ENCODE peak calls at places on chromosomes 1 and 21, in nine cellular contexts. H, K, P, N, Y, X, R, C and L are unnamed samples.
A peak's percentile ranks its signal among the peaks of the same experiment; 100 is the strongest.

GRCh38 chr1:233183226-233184020 is 112.1 kb downstream of the PCNX2 start:
- DNase-seq in H (no peak), K (no peak), P (no peak), N (peak; percentile 81), Y (peak; percentile 22), X (peak; percentile 44), R (no peak), C (no peak), L (peak; percentile 8)

GRCh38 chr1:165891461-165891860 is 64.0 kb downstream of the UCK2 start:
- DNase-seq in H (no peak), K (no peak), P (no peak), N (no peak), Y (no peak), X (no peak), R (no peak), C (no peak), L (no peak)

GRCh38 chr1:14599173-14599754 is 779 bp downstream of the KAZN start:
- DNase-seq in H (no peak), K (no peak), P (no peak), N (peak; percentile 60), Y (no peak), X (no peak), R (no peak), C (no peak), L (no peak)

GRCh38 chr21:31366825-31367224 is 22.8 kb upstream of the TIAM1 start:
- DNase-seq in H (no peak), K (no peak), P (no peak), N (peak; percentile 64), Y (peak; percentile 96), X (no peak), R (peak; percentile 46), C (no peak), L (peak; percentile 75)

GRCh38 chr1:197042676-197043341 is 24.3 kb downstream of the F13B start:
- DNase-seq in H (no peak), K (no peak), P (no peak), N (no peak), Y (no peak), X (no peak), R (no peak), C (no peak), L (no peak)

GRCh38 chr1:47230692-47231313 is 1.2 kb downstream of the TAL1 start:
- DNase-seq in H (no peak), K (no peak), P (no peak), N (no peak), Y (no peak), X (no peak), R (no peak), C (no peak), L (no peak)

GRCh38 chr1:5727191-5727590 is 265.0 kb downstream of the NPHP4 start:
- DNase-seq in H (no peak), K (no peak), P (no peak), N (no peak), Y (no peak), X (no peak), R (no peak), C (no peak), L (no peak)

GRCh38 chr21:42235593-42235992 is 16.7 kb downstream of the ABCG1 start:
- DNase-seq in H (no peak), K (no peak), P (no peak), N (peak; percentile 15), Y (no peak), X (no peak), R (no peak), C (no peak), L (no peak)

GRCh38 chr1:246508897-246509688 is 2.0 kb upstream of the SMYD3 start:
- DNase-seq in H (no peak), K (no peak), P (no peak), N (no peak), Y (no peak), X (no peak), R (no peak), C (no peak), L (no peak)

GRCh38 chr1:15603050-15603965 is 13.9 kb upstream of the DDI2 start:
- DNase-seq in H (peak; percentile 92), K (no peak), P (peak; percentile 97), N (peak; percentile 98), Y (peak; percentile 95), X (peak; percentile 86), R (peak; percentile 46), C (peak; percentile 92), L (peak; percentile 83)

GRCh38 chr1:236147068-236147467 is 4.7 kb downstream of the GPR137B start:
- DNase-seq in H (no peak), K (no peak), P (no peak), N (no peak), Y (no peak), X (no peak), R (no peak), C (no peak), L (no peak)

GRCh38 chr1:26265405-26265804 is 14.5 kb upstream of the SH3BGRL3 start:
- DNase-seq in H (no peak), K (no peak), P (no peak), N (no peak), Y (no peak), X (no peak), R (no peak), C (no peak), L (no peak)

GRCh38 chr1:185528084-185528656 is 206.0 kb upstream of the HMCN1 start:
- DNase-seq in H (no peak), K (no peak), P (no peak), N (no peak), Y (peak; percentile 59), X (no peak), R (no peak), C (no peak), L (no peak)

GRCh38 chr1:40435471-40435870 is 14.8 kb upstream of the ZFP69B start:
- DNase-seq in H (no peak), K (no peak), P (no peak), N (no peak), Y (no peak), X (no peak), R (no peak), C (no peak), L (no peak)

DNA sequence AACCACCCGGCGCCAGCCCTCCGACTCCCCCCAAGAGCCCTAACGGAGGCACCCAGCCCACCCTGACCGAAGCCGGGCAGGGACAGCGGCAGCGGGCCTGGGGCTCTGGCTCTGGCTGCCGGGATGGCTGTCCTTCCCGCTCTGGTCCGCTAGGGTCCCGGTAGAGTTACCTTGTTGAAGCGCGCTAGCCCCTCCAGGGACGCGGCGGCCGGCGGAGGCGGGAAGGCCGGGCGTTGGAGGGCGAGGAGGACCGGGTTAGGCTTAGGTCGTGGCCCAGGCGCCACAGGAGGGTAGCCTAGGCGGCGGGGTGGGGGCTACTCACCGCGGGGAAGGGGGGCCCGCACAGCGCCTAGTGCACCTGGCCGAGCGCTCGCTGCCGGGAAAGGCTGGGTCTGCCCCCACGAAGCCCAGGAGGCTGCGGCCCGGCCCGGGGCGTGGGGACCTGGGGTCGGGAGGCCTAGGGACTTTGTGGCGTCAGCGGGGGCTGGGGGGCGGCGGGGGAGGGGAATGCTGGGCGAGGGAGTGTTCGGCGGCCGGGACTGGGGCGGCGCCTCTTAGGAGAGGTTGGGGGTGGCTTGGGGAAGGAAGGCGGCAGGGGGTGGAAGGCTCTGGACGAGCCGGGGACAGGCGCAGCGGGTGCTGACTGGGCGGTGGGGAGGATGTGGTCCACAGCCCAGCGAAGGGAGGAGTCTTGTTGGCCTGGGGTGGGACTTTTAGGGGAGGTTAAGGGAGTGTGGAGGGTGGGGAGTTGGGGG is at the start of gene TRIM17:
- DNase-seq in H (no peak), K (no peak), P (no peak), N (peak; percentile 91), Y (no peak), X (peak; percentile 78), R (no peak), C (peak; percentile 68), L (no peak)
- H3K4me3 ChIP-seq in H (peak within 1 kb of the TSS; percentile 58), K (no peak within 1 kb of the TSS), P (no peak within 1 kb of the TSS), N (peak within 1 kb of the TSS; percentile 38), Y (peak within 1 kb of the TSS; percentile 57), X (peak within 1 kb of the TSS; percentile 55), R (peak within 1 kb of the TSS; percentile 50), C (peak within 1 kb of the TSS; percentile 57), L (peak within 1 kb of the TSS; percentile 45)

DNA sequence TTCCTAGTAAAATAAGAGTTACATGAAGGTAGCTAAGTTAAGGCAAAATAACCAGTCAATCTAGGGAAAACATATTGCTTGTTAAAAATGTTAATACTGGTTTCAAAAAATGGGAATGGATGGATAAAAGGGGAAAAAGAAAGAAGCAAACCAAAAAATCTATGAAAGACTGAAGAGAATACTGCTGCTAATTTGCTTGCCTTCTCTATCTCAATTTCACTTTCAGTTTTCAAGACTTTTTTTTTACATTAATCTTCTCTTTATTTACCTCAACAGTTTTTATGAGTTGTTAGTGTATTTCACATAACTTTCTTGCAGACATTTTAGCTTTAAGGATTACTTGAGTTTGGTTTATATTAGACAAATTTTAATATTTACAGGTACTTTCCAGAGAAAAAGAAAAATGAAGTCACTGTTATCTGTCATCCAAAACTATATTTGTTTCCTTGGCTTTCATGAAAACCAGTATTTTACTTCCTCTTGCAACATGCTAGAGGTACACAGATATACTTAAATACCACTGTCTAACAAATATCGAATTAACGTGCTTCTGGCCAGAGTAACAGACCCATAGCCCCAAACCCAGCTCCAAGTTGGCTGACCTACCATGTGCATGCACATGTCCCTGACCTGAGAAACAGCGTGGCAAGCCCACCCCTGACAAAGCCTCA is 70.7 kb downstream of the COL24A1 start:
- DNase-seq in H (no peak), K (no peak), P (no peak), N (no peak), Y (no peak), X (no peak), R (no peak), C (no peak), L (no peak)
- H3K4me3 ChIP-seq in H (no peak overlapping the region), K (no peak overlapping the region), P (no peak overlapping the region), N (no peak overlapping the region), Y (no peak overlapping the region), X (no peak overlapping the region), R (no peak overlapping the region), C (no peak overlapping the region), L (no peak overlapping the region)

GRCh38 chr1:170668301-170668789 is 4.4 kb downstream of the PRRX1 start:
- DNase-seq in H (no peak), K (no peak), P (no peak), N (peak; percentile 37), Y (no peak), X (no peak), R (no peak), C (no peak), L (no peak)

GRCh38 chr1:170669586-170670332 is 5.8 kb downstream of the PRRX1 start:
- DNase-seq in H (no peak), K (no peak), P (no peak), N (peak; percentile 7), Y (no peak), X (no peak), R (no peak), C (no peak), L (no peak)

GRCh38 chr1:170671629-170671963 is 7.7 kb downstream of the PRRX1 start:
- DNase-seq in H (no peak), K (no peak), P (no peak), N (no peak), Y (no peak), X (no peak), R (no peak), C (no peak), L (no peak)

GRCh38 chr1:170669036-170669435 is 5.1 kb downstream of the PRRX1 start:
- DNase-seq in H (no peak), K (no peak), P (no peak), N (peak; percentile 8), Y (no peak), X (no peak), R (no peak), C (no peak), L (no peak)

GRCh38 chr1:170670751-170671628 is 7.1 kb downstream of the PRRX1 start:
- DNase-seq in H (no peak), K (no peak), P (peak; percentile 65), N (peak; percentile 68), Y (no peak), X (peak; percentile 63), R (no peak), C (no peak), L (no peak)
- H3K4me3 ChIP-seq in H (peak overlapping the region; percentile 33), K (no peak overlapping the region), P (no peak overlapping the region), N (no peak overlapping the region), Y (no peak overlapping the region), X (no peak overlapping the region), R (peak overlapping the region; percentile 38), C (no peak overlapping the region), L (peak overlapping the region; percentile 12)

GRCh38 chr1:62325696-62326095 is 6.5 kb upstream of the KANK4 start:
- DNase-seq in H (no peak), K (no peak), P (no peak), N (no peak), Y (peak; percentile 76), X (no peak), R (no peak), C (no peak), L (peak; percentile 70)
- H3K4me3 ChIP-seq in H (no peak overlapping the region), K (no peak overlapping the region), P (no peak overlapping the region), N (no peak overlapping the region), Y (no peak overlapping the region), X (no peak overlapping the region), R (no peak overlapping the region), C (no peak overlapping the region), L (no peak overlapping the region)